ENCODE peak calls at places on chromosomes 13 and 19, in four cellular contexts. One of them, this sample, is unnamed.

GRCh38 chr13:33278923-33279322 is 6.6 kb downstream of the STARD13 start:
- DNase-seq in GM04504: no peak
- DNase-seq in cardiac fibroblast: no peak
- DNase-seq in LHCN-M2: no peak
- DNase-seq in this sample: no peak

GRCh38 chr19:1000095-1000494 is at the start of gene GRIN3B:
- DNase-seq in GM04504: no peak
- DNase-seq in cardiac fibroblast: peak
- DNase-seq in LHCN-M2: peak
- DNase-seq in this sample: peak

GRCh38 chr13:110394371-110394841 is 87.3 kb downstream of the COL4A2 start:
- DNase-seq in GM04504: no peak
- DNase-seq in cardiac fibroblast: peak
- DNase-seq in LHCN-M2: no peak
- DNase-seq in this sample: peak

GRCh38 chr19:43425567-43426392 is 11.1 kb downstream of the TEX101 start:
- DNase-seq in GM04504: no peak
- DNase-seq in cardiac fibroblast: peak
- DNase-seq in LHCN-M2: peak
- DNase-seq in this sample: peak

GRCh38 chr19:49019242-49019932 is 2.5 kb upstream of the LHB start:
- DNase-seq in GM04504: no peak
- DNase-seq in cardiac fibroblast: peak
- DNase-seq in LHCN-M2: no peak
- DNase-seq in this sample: peak

GRCh38 chr19:45640849-45641273 is 1.7 kb upstream of the EML2 start:
- DNase-seq in GM04504: no peak
- DNase-seq in cardiac fibroblast: no peak
- DNase-seq in LHCN-M2: no peak
- DNase-seq in this sample: no peak

GRCh38 chr19:32404939-32405430 is 585 bp upstream of the DPY19L3 start:
- DNase-seq in GM04504: peak
- DNase-seq in cardiac fibroblast: peak
- DNase-seq in LHCN-M2: peak
- DNase-seq in this sample: no peak

GRCh38 chr13:50747939-50748338 is 95.6 kb downstream of the DLEU7 start:
- DNase-seq in GM04504: no peak
- DNase-seq in cardiac fibroblast: no peak
- DNase-seq in LHCN-M2: no peak
- DNase-seq in this sample: no peak

GRCh38 chr19:8695911-8696310 is 2.7 kb downstream of the ACTL9 start:
- DNase-seq in GM04504: no peak
- DNase-seq in cardiac fibroblast: no peak
- DNase-seq in LHCN-M2: no peak
- DNase-seq in this sample: no peak

GRCh38 chr19:47758433-47758784 is 13.1 kb downstream of the NOP53 start:
- DNase-seq in GM04504: no peak
- DNase-seq in cardiac fibroblast: no peak
- DNase-seq in LHCN-M2: no peak
- DNase-seq in this sample: no peak

GRCh38 chr13:56861472-56861871 is 279.2 kb upstream of the PRR20A start:
- DNase-seq in GM04504: no peak
- DNase-seq in cardiac fibroblast: peak
- DNase-seq in LHCN-M2: no peak
- DNase-seq in this sample: no peak

GRCh38 chr19:35267818-35268545 is 780 bp upstream of the USF2 start:
- DNase-seq in GM04504: peak
- DNase-seq in cardiac fibroblast: peak
- DNase-seq in LHCN-M2: peak
- DNase-seq in this sample: peak

GRCh38 chr19:44202470-44202869 is 9.9 kb upstream of the ZNF227 start:
- DNase-seq in GM04504: peak
- DNase-seq in cardiac fibroblast: peak
- DNase-seq in LHCN-M2: peak
- DNase-seq in this sample: peak

GRCh38 chr19:40717880-40718773 is 1.2 kb downstream of the ITPKC start:
- DNase-seq in GM04504: no peak
- DNase-seq in cardiac fibroblast: peak
- DNase-seq in LHCN-M2: no peak
- DNase-seq in this sample: peak

GRCh38 chr19:38831142-38831605 is 420 bp downstream of the ECH1 start:
- DNase-seq in GM04504: peak
- DNase-seq in cardiac fibroblast: peak
- DNase-seq in LHCN-M2: peak
- DNase-seq in this sample: peak

GRCh38 chr19:42250666-42251531 is 4.0 kb downstream of the ERF start:
- DNase-seq in GM04504: no peak
- DNase-seq in cardiac fibroblast: peak
- DNase-seq in LHCN-M2: no peak
- DNase-seq in this sample: peak